ENCODE peak calls at places on chromosomes 5 and 9, in five cellular contexts. K is kidney epithelial cell, M is NCI-H1694 treated with DMSO at 0.1 percent for 48 hours, E is AG08396, D is nephron progenitor cell. P is an unnamed sample.

GRCh38 chr9:34546834-34547827 is 24.3 kb upstream of the ENHO start:
- DNase-seq in D (peak; percentile 82), E (peak; percentile 76), K (no peak), M (peak; percentile 30), P (no peak)

GRCh38 chr5:151451626-151452520 is 4.5 kb downstream of the SLC36A1 start:
- DNase-seq in E (peak; percentile 53), K (no peak), M (no peak), D (no peak), P (peak; percentile 17)

GRCh38 chr5:122287101-122287500 is 24.9 kb upstream of the SNCAIP start:
- DNase-seq in K (no peak), E (no peak), D (no peak), M (no peak), P (no peak)

GRCh38 chr9:34662544-34663295 is at the start of gene CCL27:
- DNase-seq in K (no peak), D (no peak), M (no peak), E (no peak), P (no peak)

GRCh38 chr5:176530406-176530982 is 6.7 kb downstream of the RNF44 start:
- DNase-seq in D (no peak), M (no peak), K (no peak), E (no peak), P (no peak)

GRCh38 chr9:95343725-95344287 is 26.3 kb upstream of the FANCC start:
- DNase-seq in D (no peak), E (no peak), K (no peak), M (no peak), P (no peak)

GRCh38 chr9:131179561-131180219 is 54.3 kb downstream of the NUP214 start:
- DNase-seq in D (no peak), M (no peak), E (peak; percentile 57), K (peak; percentile 48), P (no peak)

GRCh38 chr9:125564641-125565040 is 142.4 kb downstream of the MAPKAP1 start:
- DNase-seq in D (no peak), M (no peak), E (no peak), K (no peak), P (no peak)

GRCh38 chr5:80172067-80172690 is 83.7 kb downstream of the SERINC5 start:
- DNase-seq in E (no peak), D (no peak), M (no peak), K (no peak), P (no peak)

GRCh38 chr5:139767960-139768359 is 27.6 kb upstream of the PSD2 start:
- DNase-seq in K (no peak), M (no peak), E (no peak), D (no peak), P (no peak)

GRCh38 chr5:67021522-67022316 is 174.9 kb downstream of the CD180 start:
- DNase-seq in D (no peak), E (no peak), K (no peak), M (no peak), P (no peak)

GRCh38 chr9:113581865-113582697 is 118.6 kb downstream of the RGS3 start:
- DNase-seq in D (peak; percentile 33), E (peak; percentile 83), K (no peak), M (no peak), P (no peak)

GRCh38 chr9:127903557-127904475 is 4.4 kb upstream of the ST6GALNAC6 start:
- DNase-seq in K (no peak), M (no peak), D (peak; percentile 73), E (no peak), P (no peak)

GRCh38 chr9:124279531-124280175 is 21.9 kb downstream of the NEK6 start:
- DNase-seq in K (no peak), D (no peak), E (no peak), M (no peak), P (no peak)

GRCh38 chr9:89791754-89792153 is 186.9 kb downstream of the GADD45G start:
- DNase-seq in E (no peak), K (no peak), D (no peak), M (peak; percentile 32), P (no peak)

GRCh38 chr5:96094904-96095303 is 133.3 kb upstream of the ELL2 start:
- DNase-seq in E (no peak), K (no peak), D (no peak), M (no peak), P (no peak)

GRCh38 chr5:132475939-132476852 is 14.4 kb downstream of the IRF1 start:
- DNase-seq in M (no peak), D (no peak), K (no peak), E (no peak), P (no peak)

GRCh38 chr5:151251001-151251551 is 1.9 kb upstream of the GM2A start:
- DNase-seq in M (no peak), K (no peak), E (no peak), D (no peak), P (no peak)